ENCODE peak calls at places on chromosomes 4 and X, in five cellular contexts. N is iris pigment epithelial cell, I is kidney tubule cell, L is H54, Z is HS-5. A is an unnamed sample.

GRCh38 chrX:30935985-30936384 is 46.9 kb upstream of the TAB3 start:
- DNase-seq in I (peak), Z (peak), N (peak), L (no peak), A (no peak)

GRCh38 chr4:7398104-7398423 is 36.7 kb downstream of the PSAPL1 start:
- DNase-seq in Z (no peak), L (no peak), I (peak), N (peak), A (no peak)

GRCh38 chr4:164949448-164950118 is 27.9 kb downstream of the TRIM61 start:
- DNase-seq in N (no peak), L (no peak), I (no peak), Z (no peak), A (no peak)

GRCh38 chrX:57417827-57418226 is 131.3 kb downstream of the FAAH2 start:
- DNase-seq in N (no peak), Z (no peak), I (no peak), L (no peak), A (no peak)

GRCh38 chr4:132001542-132001941 is 1147.6 kb upstream of the PCDH10 start:
- DNase-seq in N (peak), Z (peak), L (peak), I (peak), A (no peak)

GRCh38 chr4:14783011-14783877 is 219.0 kb upstream of the CPEB2 start:
- DNase-seq in Z (peak), L (peak), N (peak), I (peak), A (peak)

GRCh38 chr4:576245-576821 is at the start of gene TMEM271:
- DNase-seq in N (no peak), L (no peak), Z (no peak), I (no peak), A (no peak)

GRCh38 chr4:6501171-6501570 is 28.8 kb upstream of the PPP2R2C start:
- DNase-seq in L (no peak), Z (no peak), N (no peak), I (no peak), A (no peak)

GRCh38 chr4:128287159-128287870 is at the start of gene PGRMC2:
- DNase-seq in I (peak), L (no peak), Z (no peak), N (peak), A (no peak)

GRCh38 chrX:44906041-44906440 is 33.1 kb downstream of the KDM6A start:
- DNase-seq in N (no peak), Z (no peak), L (no peak), I (peak), A (no peak)

GRCh38 chr4:106287353-106287969 is 28.5 kb downstream of the TBCK start:
- DNase-seq in N (peak), Z (peak), L (peak), I (peak), A (no peak)

GRCh38 chr4:148076964-148077363 is 345.1 kb downstream of the ARHGAP10 start:
- DNase-seq in I (peak), N (peak), Z (no peak), L (no peak), A (no peak)

GRCh38 chr4:73923631-73923937 is 54.4 kb downstream of the CXCL1 start:
- DNase-seq in N (no peak), L (no peak), I (no peak), Z (no peak), A (no peak)

GRCh38 chrX:23554304-23554703 is 113.0 kb upstream of the PRDX4 start:
- DNase-seq in I (peak), L (no peak), N (peak), Z (peak), A (peak)

GRCh38 chr4:120829113-120829831 is 93.3 kb downstream of the PRDM5 start:
- DNase-seq in L (no peak), I (no peak), N (peak), Z (no peak), A (no peak)

GRCh38 chr4:791866-792630 is 33.9 kb downstream of the CPLX1 start:
- DNase-seq in L (no peak), Z (no peak), I (peak), N (peak), A (peak)

GRCh38 chrX:125132274-125132673 is 187.4 kb upstream of the TEX13C start:
- DNase-seq in N (peak), L (no peak), I (peak), Z (no peak), A (no peak)

GRCh38 chr4:159048166-159048886 is 54.6 kb upstream of the RAPGEF2 start:
- DNase-seq in I (peak), L (peak), N (peak), Z (no peak), A (peak)

GRCh38 chrX:151151668-151152267 is 24.6 kb upstream of the GPR50 start:
- DNase-seq in N (peak), Z (no peak), I (peak), L (no peak), A (peak)

GRCh38 chr4:152102184-152103000 is 341.6 kb upstream of the GATB start:
- DNase-seq in N (peak), Z (peak), I (peak), L (no peak), A (peak)

GRCh38 chrX:47143894-47144625 is 442 bp downstream of the NDUFB11 start:
- DNase-seq in I (no peak), Z (no peak), L (peak), N (peak), A (no peak)

GRCh38 chrX:15136795-15137194 is 133.1 kb downstream of the ASB9 start:
- DNase-seq in N (no peak), Z (no peak), I (no peak), L (no peak), A (no peak)

GRCh38 chr4:6472387-6473263 is at the start of gene PPP2R2C:
- DNase-seq in N (no peak), I (no peak), Z (no peak), L (no peak), A (no peak)

GRCh38 chr4:98938386-98938785 is 9.5 kb upstream of the EIF4E start:
- DNase-seq in L (no peak), I (peak), N (peak), Z (no peak), A (no peak)

GRCh38 chrX:114152130-114152529 is 431.8 kb upstream of the HTR2C start:
- DNase-seq in Z (peak), N (peak), L (peak), I (peak), A (peak)

GRCh38 chr4:77052352-77052751 is 23.4 kb downstream of the CCNI start:
- DNase-seq in N (peak), I (peak), Z (no peak), L (no peak), A (peak)

GRCh38 chr4:113540859-113541258 is 220.7 kb downstream of the CAMK2D start:
- DNase-seq in N (no peak), I (no peak), L (no peak), Z (no peak), A (no peak)

GRCh38 chr4:15875663-15876460 is 62.7 kb downstream of the FGFBP1 start:
- DNase-seq in Z (no peak), N (no peak), I (peak), L (no peak), A (no peak)

GRCh38 chr4:184061582-184061981 is 156.1 kb downstream of the ENPP6 start:
- DNase-seq in N (no peak), Z (no peak), I (no peak), L (no peak), A (no peak)

GRCh38 chr4:107183155-107183774 is 147.2 kb upstream of the DKK2 start:
- DNase-seq in I (peak), N (peak), L (no peak), Z (peak), A (no peak)

GRCh38 chrX:386768-387575 is at the start of gene PPP2R3B:
- DNase-seq in N (peak), L (peak), I (peak), Z (peak), A (peak)

GRCh38 chr4:159105063-159105414 is 2.2 kb downstream of the RAPGEF2 start:
- DNase-seq in I (no peak), Z (no peak), N (peak), L (no peak), A (no peak)

GRCh38 chr4:98745372-98745771 is 87.0 kb upstream of the TSPAN5 start:
- DNase-seq in I (no peak), N (peak), L (no peak), Z (no peak), A (no peak)

A was measured in PC-9.